ENCODE peak calls at places on chromosomes 1 and 21, in ten cellular contexts. C, E, R, P, S, J, A, F, T and Q are unnamed samples.

GRCh38 chr21:33967086-33967571 is 51.5 kb upstream of the ATP5PO start:
- DNase-seq in F (no peak), T (no peak), R (no peak), S (no peak), E (no peak), A (no peak), P (no peak), J (no peak), C (no peak), Q (no peak)

GRCh38 chr1:68558321-68559026 is 61.6 kb upstream of the DEPDC1 start:
- DNase-seq in E (no peak), P (no peak), F (no peak), T (no peak), J (no peak), R (no peak), S (no peak), A (peak; percentile 63), C (no peak), Q (no peak)

GRCh38 chr1:214854126-214854875 is 228.2 kb upstream of the KCNK2 start:
- DNase-seq in F (no peak), P (no peak), S (no peak), R (no peak), T (no peak), A (no peak), E (no peak), C (no peak), J (no peak), Q (no peak)

GRCh38 chr21:21039624-21040023 is 41.4 kb downstream of the NCAM2 start:
- DNase-seq in S (no peak), E (no peak), J (no peak), F (no peak), C (no peak), R (no peak), P (no peak), A (no peak), T (no peak), Q (no peak)

GRCh38 chr21:31386006-31386405 is 41.9 kb upstream of the TIAM1 start:
- DNase-seq in C (no peak), A (no peak), R (no peak), S (no peak), T (no peak), F (no peak), J (no peak), P (no peak), E (no peak), Q (no peak)

GRCh38 chr1:27137022-27137542 is 17.8 kb downstream of the SLC9A1 start:
- DNase-seq in F (no peak), P (no peak), J (no peak), T (no peak), E (no peak), A (no peak), S (peak; percentile 57), R (peak; percentile 76), C (no peak), Q (no peak)

GRCh38 chr21:41419921-41420862 is 5.8 kb upstream of the MX1 start:
- DNase-seq in S (peak; percentile 83), T (peak; percentile 45), R (peak; percentile 84), E (peak; percentile 30), F (peak; percentile 79), A (peak; percentile 78), J (no peak), C (peak; percentile 70), P (peak; percentile 72), Q (peak; percentile 64)

GRCh38 chr1:38580591-38580990 is 279.0 kb downstream of the RRAGC start:
- DNase-seq in F (no peak), P (no peak), S (no peak), C (no peak), J (no peak), T (no peak), A (no peak), R (no peak), E (no peak), Q (no peak)

GRCh38 chr1:191714810-191715209 is 443.5 kb upstream of the RGS18 start:
- DNase-seq in T (no peak), E (no peak), C (no peak), P (no peak), S (no peak), R (no peak), F (no peak), J (peak; percentile 41), A (no peak), Q (no peak)

GRCh38 chr21:30234643-30235042 is 18.7 kb upstream of the CLDN8 start:
- DNase-seq in P (no peak), C (peak; percentile 7), J (no peak), S (no peak), A (peak; percentile 98), T (no peak), R (no peak), F (no peak), E (no peak), Q (no peak)

GRCh38 chr1:106564192-106564591 is 492.3 kb upstream of the PRMT6 start:
- DNase-seq in A (no peak), S (no peak), J (no peak), F (no peak), T (no peak), E (no peak), R (no peak), P (no peak), C (no peak), Q (no peak)

GRCh38 chr1:62111084-62111483 is 83.6 kb upstream of the L1TD1 start:
- DNase-seq in P (no peak), S (no peak), J (no peak), C (no peak), A (no peak), R (no peak), F (no peak), E (no peak), T (no peak), Q (no peak)
- TF ChIP-seq CTCF in P (no peak), S (no peak), J (peak; percentile 23), C (no peak), A (no peak), R (no peak), F (no peak), E (no peak), T (no peak), Q (no peak)

GRCh38 chr1:234313171-234313570 is 60.1 kb upstream of the COA6 start:
- DNase-seq in J (no peak), P (no peak), A (peak; percentile 50), C (no peak), S (no peak), F (no peak), E (no peak), R (no peak), T (no peak), Q (no peak)

GRCh38 chr1:234309598-234310459 is 63.4 kb upstream of the COA6 start:
- DNase-seq in R (peak; percentile 69), E (peak; percentile 51), F (peak; percentile 71), A (peak; percentile 71), J (peak; percentile 81), C (no peak), S (peak; percentile 51), P (peak; percentile 7), T (peak; percentile 66), Q (peak; percentile 75)

GRCh38 chr1:234309243-234309597 is 64.0 kb upstream of the COA6 start:
- DNase-seq in A (no peak), T (no peak), S (no peak), R (no peak), C (no peak), P (no peak), F (no peak), E (no peak), J (no peak), Q (no peak)

GRCh38 chr1:234311414-234311813 is 61.8 kb upstream of the COA6 start:
- DNase-seq in F (no peak), T (no peak), R (no peak), C (no peak), P (no peak), E (no peak), A (peak; percentile 80), S (no peak), J (no peak), Q (no peak)

GRCh38 chr1:234310460-234310817 is 62.8 kb upstream of the COA6 start:
- DNase-seq in C (no peak), A (no peak), E (no peak), F (no peak), S (no peak), J (no peak), T (no peak), R (no peak), P (no peak), Q (no peak)
- TF ChIP-seq CTCF in C (no peak), A (no peak), E (no peak), F (no peak), S (no peak), J (no peak), T (no peak), R (no peak), P (no peak), Q (no peak)

DNA sequence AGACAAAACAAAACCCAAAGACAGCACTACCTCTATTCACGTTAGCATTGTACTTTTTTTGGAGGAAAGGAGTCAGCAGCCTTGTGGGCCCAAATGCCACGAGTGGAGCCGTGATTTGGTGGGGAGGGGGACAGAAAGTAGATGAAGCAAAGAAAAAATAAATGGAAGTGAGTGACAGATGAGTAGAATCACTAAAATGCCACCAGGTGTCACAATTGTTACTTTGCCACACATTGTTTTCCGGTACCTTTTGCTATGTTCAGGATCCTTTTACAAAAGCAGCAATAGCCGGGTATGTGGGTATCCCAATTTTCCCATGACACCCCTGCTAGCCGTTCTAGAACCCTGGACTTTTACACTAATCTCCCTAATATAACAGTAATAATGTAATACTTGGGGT is 85.0 kb upstream of the AK4 start:
- DNase-seq in S (no peak), T (no peak), E (no peak), C (no peak), R (no peak), P (no peak), A (no peak), F (no peak), J (no peak), Q (no peak)
- TF ChIP-seq CTCF in S (peak; percentile 12), T (no peak), E (peak; percentile 26), C (no peak), R (peak; percentile 41), P (no peak), A (peak; percentile 30), F (no peak), J (peak; percentile 21), Q (no peak)

GRCh38 chr1:234692961-234693360 is 83.0 kb upstream of the IRF2BP2 start:
- DNase-seq in T (no peak), C (no peak), J (no peak), F (no peak), R (no peak), P (no peak), E (no peak), S (no peak), A (no peak), Q (no peak)

GRCh38 chr1:234687011-234687410 is 77.0 kb upstream of the IRF2BP2 start:
- DNase-seq in P (no peak), F (no peak), T (no peak), A (no peak), R (no peak), S (no peak), C (no peak), E (no peak), J (no peak), Q (no peak)

GRCh38 chr1:234694661-234695060 is 84.7 kb upstream of the IRF2BP2 start:
- DNase-seq in F (no peak), T (no peak), J (no peak), P (no peak), R (no peak), E (no peak), C (no peak), A (no peak), S (no peak), Q (no peak)

GRCh38 chr1:234689236-234689635 is 79.3 kb upstream of the IRF2BP2 start:
- DNase-seq in C (no peak), S (no peak), P (no peak), T (no peak), R (no peak), J (no peak), F (no peak), E (no peak), A (no peak), Q (no peak)

GRCh38 chr1:234691567-234691966 is 81.6 kb upstream of the IRF2BP2 start:
- DNase-seq in P (no peak), S (no peak), F (no peak), R (no peak), A (no peak), E (no peak), J (no peak), C (no peak), T (no peak), Q (no peak)
- TF ChIP-seq CTCF in P (peak; percentile 5), S (no peak), F (no peak), R (no peak), A (no peak), E (no peak), J (no peak), C (peak; percentile 5), T (peak; percentile 38), Q (no peak)